ENCODE peak calls at places on chromosome 7, in nine cellular contexts. U is brain microvascular endothelial cell, X is body of pancreas, F is psoas muscle, B is uterus, J is Peyer's patch, V is HL-60, K is heart right ventricle, Y is AG04450. T is an unnamed sample. For H3K27me3, the result is how much of the 10 kb centered on the place peaks cover.

GRCh38 chr7:29102554-29103151 is 43.7 kb downstream of the CPVL start:
- DNase-seq in U (peak), X (peak), F (peak), B (peak), J (peak), V (peak), K (peak), Y (peak), T (peak)

GRCh38 chr7:105621617-105622016 is 40.3 kb upstream of the EFCAB10 start:
- DNase-seq in U (no peak), X (no peak), F (peak), B (peak), J (no peak), V (no peak), K (peak), Y (no peak), T (no peak)

GRCh38 chr7:55477781-55478374 is 94.4 kb downstream of the VOPP1 start:
- DNase-seq in U (peak), X (no peak), F (no peak), B (no peak), J (peak), V (no peak), K (no peak), Y (peak), T (no peak)

GRCh38 chr7:100604976-100605911 is 3.1 kb downstream of the PCOLCE start:
- DNase-seq in U (no peak), X (peak), F (peak), B (peak), J (peak), V (peak), K (peak), Y (no peak), T (peak)

GRCh38 chr7:43164757-43165156 is 52.3 kb downstream of the HECW1 start:
- DNase-seq in U (peak), X (no peak), F (no peak), B (no peak), J (no peak), V (no peak), K (no peak), Y (peak), T (peak)

GRCh38 chr7:52355059-52355458 is 680.4 kb upstream of the POM121L12 start:
- DNase-seq in U (no peak), X (no peak), F (no peak), B (no peak), J (no peak), V (no peak), K (no peak), Y (no peak), T (peak)

GRCh38 chr7:19464241-19464640 is 244.6 kb downstream of the POLR1F start:
- DNase-seq in U (no peak), X (no peak), F (no peak), B (no peak), J (no peak), V (no peak), K (no peak), Y (no peak), T (no peak)

GRCh38 chr7:55104707-55105433 is 86.1 kb downstream of the EGFR start:
- DNase-seq in U (no peak), X (no peak), F (no peak), B (no peak), J (no peak), V (no peak), K (no peak), Y (no peak), T (no peak)

GRCh38 chr7:36573066-36573465 is 151.2 kb downstream of the AOAH start:
- DNase-seq in U (no peak), X (no peak), F (no peak), B (no peak), J (no peak), V (no peak), K (no peak), Y (no peak), T (no peak)

GRCh38 chr7:99949645-99950228 is 20.3 kb upstream of the GJC3 start:
- DNase-seq in U (no peak), X (no peak), F (no peak), B (no peak), J (no peak), V (no peak), K (no peak), Y (no peak), T (peak)

GRCh38 chr7:57300747-57301146 is 149.2 kb upstream of the ZNF716 start:
- DNase-seq in U (no peak), X (no peak), F (no peak), B (no peak), J (no peak), V (no peak), K (no peak), Y (no peak), T (no peak)

DNA sequence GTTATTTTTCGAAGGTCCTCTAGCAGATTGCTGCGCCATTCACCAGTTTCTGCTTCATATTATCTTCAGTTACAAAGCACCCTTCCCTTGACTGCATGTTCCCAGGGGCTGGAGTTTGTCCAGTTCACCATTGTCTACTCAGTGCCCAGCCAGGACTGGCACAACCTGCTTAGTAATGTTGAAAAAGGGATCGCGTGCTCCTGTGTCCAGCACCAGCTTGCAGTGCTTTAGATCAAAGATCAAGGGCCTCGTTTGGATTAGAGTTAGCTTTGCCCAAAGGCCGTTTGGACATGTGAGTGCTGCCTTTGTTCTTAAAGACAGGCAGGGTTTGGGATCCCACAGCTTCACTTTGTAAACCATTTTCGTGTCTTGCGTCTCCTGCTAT is 867 bp downstream of the ATP6V0E2 start:
- DNase-seq in U (no peak), X (no peak), F (no peak), B (no peak), J (no peak), V (no peak), K (no peak), Y (no peak), T (no peak)
- H3K4me3 ChIP-seq in U (no peak), X (no peak), F (peak), B (no peak), J (peak), V (no peak), K (no peak), Y (no peak), T (no peak)

DNA sequence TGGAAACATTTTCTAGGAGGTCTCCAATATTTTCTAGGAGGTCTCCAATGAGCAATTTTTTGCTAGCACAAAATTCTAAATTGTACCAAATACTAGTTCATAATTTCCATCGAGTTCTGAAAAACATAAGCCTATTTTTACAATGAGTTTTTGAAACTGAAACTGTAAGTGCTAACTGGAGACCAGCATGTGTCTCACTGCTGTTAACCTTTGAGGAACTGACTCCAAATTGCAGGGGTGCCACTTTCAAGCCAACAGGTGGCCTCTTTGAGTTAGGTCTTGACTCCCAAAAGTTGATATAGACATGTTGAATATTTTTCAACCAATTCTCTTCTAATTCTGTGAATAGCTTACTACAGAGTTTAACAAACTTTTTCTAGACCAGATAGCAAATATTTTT is 58.8 kb downstream of the CAV1 start:
- DNase-seq in U (no peak), X (no peak), F (no peak), B (no peak), J (no peak), V (no peak), K (no peak), Y (no peak), T (no peak)
- TF ChIP-seq CTCF in U (no peak), X (no peak), F (no peak), B (no peak), J (no peak), V (no peak), K (no peak), Y (no peak), T (no peak)

GRCh38 chr7:128939861-128940410 is 2.2 kb downstream of the IRF5 start:
- DNase-seq in U (no peak), X (no peak), F (no peak), B (no peak), J (peak), V (peak), K (no peak), Y (no peak), T (no peak)

GRCh38 chr7:128938524-128939074 is 872 bp downstream of the IRF5 start:
- DNase-seq in U (no peak), X (no peak), F (no peak), B (no peak), J (peak), V (no peak), K (no peak), Y (no peak), T (no peak)

GRCh38 chr7:128940494-128941322 is 3.0 kb downstream of the IRF5 start:
- DNase-seq in U (no peak), X (no peak), F (peak), B (no peak), J (peak), V (peak), K (peak), Y (no peak), T (no peak)

GRCh38 chr7:128937647-128938523 is at the start of gene IRF5:
- DNase-seq in U (no peak), X (peak), F (peak), B (no peak), J (peak), V (peak), K (peak), Y (no peak), T (peak)

DNA sequence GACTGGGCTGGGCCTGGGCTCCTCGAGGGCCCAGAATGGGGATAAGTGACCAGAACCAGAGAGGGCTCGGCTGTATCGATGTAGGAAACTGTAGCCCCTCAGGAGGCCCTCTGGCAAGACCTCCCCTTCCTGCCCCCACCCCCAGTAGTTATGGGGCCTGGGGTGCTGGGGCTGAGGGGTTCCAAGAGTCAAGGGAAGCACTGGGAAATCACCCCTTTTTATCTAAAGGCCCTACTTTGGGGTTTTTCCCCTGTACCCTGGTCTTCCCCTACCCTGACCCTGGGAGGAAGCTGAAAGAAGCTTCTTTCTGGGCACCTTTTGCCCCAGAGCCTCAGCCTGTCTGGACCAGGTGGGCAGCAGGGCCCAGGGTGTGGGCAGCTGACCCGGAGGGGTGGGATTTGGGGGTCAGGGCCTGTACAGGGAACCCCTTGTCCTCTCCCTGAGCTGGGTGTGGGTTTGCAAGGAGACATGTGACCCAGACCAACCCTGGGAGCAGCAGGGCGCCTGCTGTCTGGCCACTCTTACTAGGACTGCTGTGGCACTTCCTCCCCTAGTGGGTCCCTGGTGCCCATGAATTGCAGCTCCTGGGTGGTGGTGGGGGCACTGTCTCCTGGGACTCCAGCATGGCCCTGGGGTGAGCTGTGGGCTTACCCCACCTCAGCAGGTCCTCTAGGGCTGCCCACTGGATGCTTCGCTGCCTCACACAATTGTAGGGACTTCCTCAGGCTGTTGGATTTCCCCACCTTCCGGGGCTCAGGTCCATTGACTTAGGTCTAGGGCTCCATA is 1.5 kb downstream of the IRF5 start:
- DNase-seq in U (no peak), X (no peak), F (no peak), B (no peak), J (peak), V (peak), K (no peak), Y (no peak), T (no peak)
- H3K27me3 ChIP-seq in U (under half), X (under half), F (under half), B (under half), J (under half), V (under half), K (under half), Y (half or more), T (under half)

DNA sequence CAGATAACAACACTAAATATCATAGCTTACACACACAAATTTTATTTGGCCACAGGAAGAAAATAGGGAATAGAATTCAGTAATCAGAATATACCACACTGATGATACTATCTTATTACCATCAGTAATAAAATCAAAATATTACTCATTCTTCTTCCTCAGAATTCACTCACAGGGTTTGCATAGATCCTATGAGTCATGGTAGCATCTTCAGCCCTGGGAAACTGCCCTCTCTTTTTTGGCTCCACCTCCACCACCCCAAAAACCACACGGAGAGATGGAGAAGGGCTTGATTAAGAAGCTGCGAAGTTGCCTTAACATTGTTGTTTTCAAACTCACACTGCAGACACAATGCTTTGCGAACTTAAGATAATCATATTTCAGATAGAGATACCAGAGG is 154.1 kb upstream of the AHR start:
- DNase-seq in U (peak), X (no peak), F (no peak), B (no peak), J (no peak), V (no peak), K (no peak), Y (no peak), T (peak)
- H3K4me3 ChIP-seq in U (no peak), X (no peak), F (no peak), B (no peak), J (no peak), V (no peak), K (no peak), Y (no peak), T (no peak)

DNA sequence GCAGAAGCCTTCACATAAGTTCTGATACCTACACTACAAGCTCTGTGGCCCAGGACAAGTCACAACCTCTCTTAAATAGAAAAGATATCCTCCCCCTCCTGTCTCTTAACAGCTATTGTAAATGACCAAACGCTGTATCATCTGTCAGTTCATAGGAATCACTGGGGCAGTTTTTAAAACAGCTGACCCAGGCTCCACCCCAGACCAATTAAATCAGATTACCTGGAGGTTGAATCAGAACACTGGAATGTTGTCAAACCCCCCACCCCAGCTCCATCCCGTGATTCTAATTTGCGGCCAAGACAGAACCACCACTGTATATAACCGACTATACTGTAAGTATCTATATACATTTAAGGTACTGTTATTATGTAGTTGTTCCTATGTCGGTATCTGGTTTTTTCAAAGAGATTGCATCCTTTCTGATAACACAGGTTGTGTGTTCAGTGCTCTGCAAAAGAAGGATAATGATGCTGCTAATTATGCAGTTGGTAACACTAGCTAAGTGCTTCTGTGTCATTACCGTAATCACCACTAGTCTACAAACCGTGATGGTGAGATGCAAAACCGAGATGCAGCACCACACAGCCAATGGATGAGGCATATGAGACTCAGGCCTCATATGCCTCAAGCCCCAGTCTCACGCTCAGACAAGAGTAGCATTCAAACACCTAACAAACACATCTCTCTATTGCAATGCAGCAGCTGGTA is 47.4 kb downstream of the TNS3 start:
- DNase-seq in U (no peak), X (no peak), F (no peak), B (no peak), J (no peak), V (no peak), K (no peak), Y (no peak), T (peak)
- TF ChIP-seq CTCF in U (peak), X (no peak), F (no peak), B (no peak), J (peak), V (no peak), K (no peak), Y (peak), T (peak)

DNA sequence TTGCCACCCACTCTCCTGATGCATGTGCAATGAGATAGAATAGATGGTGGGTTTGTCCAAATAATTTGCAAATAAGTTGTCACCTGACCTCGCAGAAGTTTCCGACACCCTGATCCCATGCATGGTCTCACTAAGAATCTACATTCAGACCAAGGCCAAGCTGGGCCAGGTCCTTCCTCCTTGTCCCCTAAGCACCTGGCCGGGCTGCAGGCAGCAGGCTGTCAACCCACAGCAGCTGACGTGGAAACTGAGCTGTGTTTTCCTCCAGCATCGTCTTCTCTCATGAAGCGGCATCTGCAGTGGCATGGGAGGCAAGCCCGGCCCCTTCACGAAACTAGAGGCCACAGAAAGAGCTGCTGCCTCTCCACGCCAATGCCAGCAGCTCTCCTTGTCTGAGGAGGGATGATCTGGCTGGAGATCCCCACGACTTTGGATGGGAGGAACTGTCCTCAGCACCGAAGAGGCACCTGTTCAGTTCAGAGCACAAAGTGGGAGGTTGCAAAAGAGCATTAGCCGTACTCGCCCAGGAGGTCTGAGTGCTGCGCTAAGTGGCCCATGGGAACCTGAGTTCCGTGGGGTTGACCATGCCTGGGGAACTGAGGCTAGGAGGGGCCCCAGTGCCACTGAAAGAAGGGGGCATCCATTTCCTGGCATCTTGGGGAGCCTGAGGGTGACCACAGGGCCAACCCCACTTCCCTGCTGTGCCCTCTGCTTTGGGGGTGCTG is 110.5 kb upstream of the INSIG1 start:
- DNase-seq in U (no peak), X (no peak), F (no peak), B (no peak), J (no peak), V (no peak), K (no peak), Y (no peak), T (no peak)
- H3K27me3 ChIP-seq in U (under half), X (under half), F (under half), B (under half), J (under half), V (under half), K (under half), Y (under half), T (under half)

GRCh38 chr7:2757904-2758672 is 70.1 kb downstream of the AMZ1 start:
- DNase-seq in U (peak), X (no peak), F (peak), B (peak), J (peak), V (peak), K (no peak), Y (peak), T (peak)
- H3K4me3 ChIP-seq in U (peak), X (no peak), F (peak), B (no peak), J (no peak), V (no peak), K (no peak), Y (peak), T (no peak)

GRCh38 chr7:4682621-4683042 is 537 bp downstream of the FOXK1 start:
- DNase-seq in U (no peak), X (peak), F (peak), B (peak), J (peak), V (peak), K (peak), Y (no peak), T (peak)
- TF ChIP-seq CTCF in U (peak), X (peak), F (peak), B (no peak), J (no peak), V (no peak), K (no peak), Y (no peak), T (peak)

GRCh38 chr7:155377837-155378579 is 79.9 kb upstream of the EN2 start:
- DNase-seq in U (no peak), X (no peak), F (peak), B (no peak), J (no peak), V (no peak), K (no peak), Y (no peak), T (no peak)
- H3K27me3 ChIP-seq in U (half or more), X (under half), F (half or more), B (under half), J (under half), V (half or more), K (half or more), Y (half or more), T (half or more)

GRCh38 chr7:151813997-151814396 is 62.9 kb downstream of the PRKAG2 start:
- DNase-seq in U (no peak), X (no peak), F (no peak), B (no peak), J (no peak), V (no peak), K (no peak), Y (no peak), T (no peak)
- H3K4me3 ChIP-seq in U (no peak), X (no peak), F (no peak), B (no peak), J (no peak), V (no peak), K (no peak), Y (no peak), T (no peak)